ENCODE peak calls at places on chromosome 1, in six cellular contexts. S is pancreas; U is foreskin keratinocyte; X is heart left ventricle; T is MM.1S; J is naive thymus-derived CD4-positive, alpha-beta T cell. C is an unnamed sample.

GRCh38 chr1:10965621-10966226 is 46.7 kb upstream of the TARDBP start:
- DNase-seq in U (peak; percentile 35), J (peak; percentile 59), X (no peak), T (no peak), S (no peak), C (no peak)

GRCh38 chr1:116568925-116569490 is 1.8 kb downstream of the CD58 start:
- DNase-seq in S (no peak), U (no peak), J (no peak), T (no peak), X (no peak), C (no peak)

GRCh38 chr1:41073971-41074370 is 52.4 kb upstream of the SLFNL1 start:
- DNase-seq in T (no peak), J (no peak), S (no peak), X (no peak), U (peak; percentile 62), C (peak; percentile 3)

GRCh38 chr1:76124196-76124595 is 49.6 kb downstream of the ST6GALNAC3 start:
- DNase-seq in J (no peak), X (no peak), S (no peak), T (no peak), U (peak; percentile 70), C (no peak)

GRCh38 chr1:156291226-156292061 is 4.0 kb downstream of the GLMP start:
- DNase-seq in X (peak; percentile 93), J (no peak), U (no peak), S (peak; percentile 91), T (peak; percentile 15), C (no peak)

GRCh38 chr1:222824641-222825040 is 9.8 kb downstream of the DISP1 start:
- DNase-seq in U (no peak), T (no peak), S (no peak), X (no peak), J (no peak), C (no peak)

GRCh38 chr1:12276225-12276624 is 46.4 kb downstream of the VPS13D start:
- DNase-seq in S (no peak), U (peak; percentile 25), X (peak; percentile 36), T (peak; percentile 28), J (peak; percentile 1), C (no peak)

GRCh38 chr1:78168306-78168705 is 122.5 kb downstream of the GIPC2 start:
- DNase-seq in U (no peak), S (no peak), J (no peak), T (no peak), X (no peak), C (no peak)

GRCh38 chr1:31814631-31815306 is 1.1 kb downstream of the SPOCD1 start:
- DNase-seq in J (no peak), T (no peak), S (no peak), X (no peak), U (no peak), C (no peak)

GRCh38 chr1:58999676-59000075 is 215.8 kb upstream of the JUN start:
- DNase-seq in U (no peak), S (no peak), X (no peak), T (no peak), J (no peak), C (no peak)

GRCh38 chr1:49051647-49052046 is 275.0 kb upstream of the BEND5 start:
- DNase-seq in S (no peak), T (no peak), U (no peak), J (no peak), X (no peak), C (no peak)

GRCh38 chr1:18668750-18669404 is 38.2 kb downstream of the PAX7 start:
- DNase-seq in J (no peak), S (no peak), U (peak; percentile 87), T (no peak), X (no peak), C (peak; percentile 79)

GRCh38 chr1:22821027-22821426 is 110.4 kb downstream of the EPHB2 start:
- DNase-seq in S (no peak), J (no peak), U (no peak), X (no peak), T (no peak), C (no peak)

GRCh38 chr1:157104598-157105293 is 5.1 kb upstream of the ETV3L start:
- DNase-seq in S (peak; percentile 5), T (no peak), J (no peak), X (no peak), U (no peak), C (no peak)

GRCh38 chr1:25809283-25809926 is 9.4 kb downstream of the SELENON start:
- DNase-seq in T (no peak), J (no peak), S (peak; percentile 56), U (no peak), X (no peak), C (no peak)

GRCh38 chr1:100250264-100250663 is 630 bp upstream of the DBT start:
- DNase-seq in U (no peak), X (no peak), J (no peak), S (no peak), T (no peak), C (no peak)

GRCh38 chr1:35544976-35545375 is 12.2 kb downstream of the KIAA0319L start:
- DNase-seq in U (no peak), J (peak; percentile 69), T (peak; percentile 64), X (peak; percentile 79), S (no peak), C (no peak)

GRCh38 chr1:26540346-26540745 is 10.8 kb downstream of the RPS6KA1 start:
- DNase-seq in S (no peak), X (no peak), T (peak; percentile 84), U (no peak), J (no peak), C (no peak)

GRCh38 chr1:87449348-87449963 is 120.8 kb downstream of the LMO4 start:
- DNase-seq in X (peak; percentile 80), S (no peak), J (no peak), T (peak; percentile 87), U (peak; percentile 57), C (peak; percentile 22)

GRCh38 chr1:2980849-2981248 is 40.4 kb upstream of the ACTRT2 start:
- DNase-seq in J (no peak), S (peak; percentile 18), U (no peak), T (no peak), X (no peak), C (no peak)

GRCh38 chr1:160137216-160137862 is 14.1 kb upstream of the ATP1A4 start:
- DNase-seq in U (no peak), S (no peak), X (no peak), T (no peak), J (no peak), C (no peak)

GRCh38 chr1:160133990-160134770 is 17.2 kb upstream of the ATP1A4 start:
- DNase-seq in S (no peak), U (no peak), X (no peak), J (no peak), T (no peak), C (no peak)

GRCh38 chr1:160136121-160136925 is 15.1 kb upstream of the ATP1A4 start:
- DNase-seq in U (no peak), T (no peak), X (no peak), J (no peak), S (no peak), C (no peak)

GRCh38 chr1:160135051-160135592 is 16.3 kb upstream of the ATP1A4 start:
- DNase-seq in S (peak; percentile 30), U (no peak), J (no peak), T (no peak), X (no peak), C (no peak)

DNA sequence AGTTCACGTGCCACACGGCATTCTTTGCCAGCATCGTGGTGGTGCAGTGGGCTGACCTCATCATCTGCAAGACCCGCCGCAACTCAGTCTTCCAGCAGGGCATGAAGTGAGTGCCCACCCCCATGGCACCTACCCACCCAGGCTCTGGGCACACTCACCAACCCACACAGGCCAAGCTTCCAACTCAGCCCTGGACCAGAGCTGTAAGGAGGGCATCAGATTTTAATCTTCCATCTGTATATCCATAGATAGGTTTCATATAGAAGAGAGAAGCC is 14.5 kb upstream of the ATP1A4 start:
- DNase-seq in J (no peak), X (no peak), U (no peak), T (no peak), S (no peak), C (no peak)
- H3K27ac ChIP-seq in J (no peak overlapping the region), X (no peak overlapping the region), U (no peak overlapping the region), T (no peak overlapping the region), S (no peak overlapping the region), C (no peak overlapping the region)

GRCh38 chr1:9729523-9729922 is 78.0 kb downstream of the PIK3CD start:
- DNase-seq in J (no peak), U (no peak), X (no peak), T (no peak), S (no peak), C (no peak)
- H3K27ac ChIP-seq in J (peak overlapping the region; percentile 62), U (no peak overlapping the region), X (no peak overlapping the region), T (no peak overlapping the region), S (no peak overlapping the region), C (no peak overlapping the region)

GRCh38 chr1:200897188-200897710 is 2.5 kb downstream of the INAVA start:
- DNase-seq in J (no peak), T (no peak), S (no peak), U (no peak), X (no peak), C (no peak)

GRCh38 chr1:200896571-200897187 is 2.0 kb downstream of the INAVA start:
- DNase-seq in J (no peak), X (no peak), T (no peak), U (peak; percentile 81), S (peak; percentile 81), C (peak; percentile 65)

GRCh38 chr1:200894712-200895447 is at the start of gene INAVA:
- DNase-seq in S (peak; percentile 84), X (no peak), T (no peak), J (no peak), U (peak; percentile 81), C (peak; percentile 78)

GRCh38 chr1:200895801-200896570 is 1.3 kb downstream of the INAVA start:
- DNase-seq in X (no peak), J (no peak), S (no peak), U (no peak), T (no peak), C (no peak)

DNA sequence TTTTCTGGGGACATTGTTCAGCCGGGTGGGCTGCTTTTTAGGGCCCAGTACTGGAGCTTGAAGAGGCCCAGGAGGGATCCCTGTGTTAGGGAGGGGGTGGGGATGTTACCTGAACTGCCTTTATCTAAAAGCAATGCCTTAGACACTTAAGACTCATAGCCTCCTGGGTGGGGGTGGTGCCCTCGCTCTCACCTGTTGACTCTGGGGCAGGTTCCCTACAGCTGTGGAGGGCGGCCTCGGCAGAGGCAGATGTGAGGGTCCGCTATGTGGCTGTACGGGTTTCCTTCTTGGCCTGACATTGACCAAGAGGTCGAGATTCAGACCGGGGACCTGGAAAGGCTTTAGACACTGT is 724 bp downstream of the INAVA start:
- DNase-seq in S (no peak), U (peak; percentile 48), J (no peak), T (no peak), X (no peak), C (no peak)
- H3K27ac ChIP-seq in S (peak overlapping the region; percentile 90), U (peak overlapping the region; percentile 69), J (no peak overlapping the region), T (no peak overlapping the region), X (no peak overlapping the region), C (peak overlapping the region; percentile 94)

DNA sequence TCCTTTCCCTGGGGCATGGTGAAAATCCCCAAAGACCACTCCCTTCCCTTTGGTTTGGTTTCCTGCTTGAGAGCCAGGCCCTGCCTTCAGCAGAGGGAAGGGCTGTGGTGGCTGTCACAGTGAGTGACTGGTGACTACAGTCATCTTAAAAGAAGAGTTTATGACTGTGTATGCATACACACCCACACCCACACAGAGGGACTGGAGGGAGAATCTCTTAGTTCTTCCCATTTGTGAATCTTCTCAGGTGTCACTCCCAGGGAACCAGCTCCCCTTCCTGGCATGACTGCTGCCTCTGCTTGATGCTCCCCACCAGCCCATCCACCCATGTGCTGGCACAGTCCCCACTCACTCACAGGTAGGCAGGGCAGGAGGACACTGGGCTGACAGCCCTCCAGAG is 3.9 kb upstream of the KCNA2 start:
- DNase-seq in T (no peak), J (no peak), S (no peak), X (no peak), U (no peak), C (no peak)
- H3K27ac ChIP-seq in T (no peak overlapping the region), J (no peak overlapping the region), S (no peak overlapping the region), X (no peak overlapping the region), U (no peak overlapping the region), C (no peak overlapping the region)

C was measured in epithelial cell of prostate.